ENCODE peak calls at places on chromosome 19, in ten cellular contexts. M is IMR-90; Y is heart right ventricle; V is hepatocyte; F is body of pancreas; Q is CD8-positive, alpha-beta T cell; O is astrocyte; T is ovary; G is upper lobe of right lung; X is mucosa of descending colon. I is an unnamed sample.

GRCh38 chr19:8302357-8302691 is 5.8 kb downstream of the CD320 start:
- DNase-seq in M (no peak), Y (peak; percentile 73), V (no peak), F (peak; percentile 10), Q (no peak), O (no peak), T (peak; percentile 20), G (peak; percentile 66), X (no peak), I (no peak)

GRCh38 chr19:14118165-14119051 is 846 bp upstream of the PRKACA start:
- DNase-seq in M (peak; percentile 75), Y (peak; percentile 78), V (peak; percentile 72), F (peak; percentile 90), Q (peak; percentile 38), O (peak; percentile 58), T (peak; percentile 89), G (peak; percentile 92), X (peak; percentile 61), I (peak; percentile 73)

GRCh38 chr19:40745402-40745780 is 4.9 kb downstream of the ACTMAP start:
- DNase-seq in M (peak; percentile 63), Y (no peak), V (no peak), F (no peak), Q (no peak), O (peak; percentile 39), T (no peak), G (no peak), X (no peak), I (no peak)

GRCh38 chr19:4502282-4503223 is 15.7 kb downstream of the PLIN4 start:
- DNase-seq in M (peak; percentile 6), Y (no peak), V (no peak), F (no peak), Q (no peak), O (no peak), T (no peak), G (no peak), X (no peak), I (no peak)

GRCh38 chr19:5895409-5895808 is 8.2 kb downstream of the NDUFA11 start:
- DNase-seq in M (no peak), Y (no peak), V (no peak), F (no peak), Q (no peak), O (no peak), T (no peak), G (no peak), X (no peak), I (no peak)

GRCh38 chr19:4730740-4731171 is 7.1 kb upstream of the DPP9 start:
- DNase-seq in M (no peak), Y (no peak), V (no peak), F (no peak), Q (peak; percentile 62), O (no peak), T (no peak), G (no peak), X (peak; percentile 56), I (peak; percentile 37)

GRCh38 chr19:7337380-7338194 is 11.2 kb upstream of the ARHGEF18 start:
- DNase-seq in M (no peak), Y (no peak), V (no peak), F (peak; percentile 54), Q (no peak), O (no peak), T (no peak), G (peak; percentile 57), X (peak; percentile 25), I (peak; percentile 73)

GRCh38 chr19:38831142-38831605 is 420 bp downstream of the ECH1 start:
- DNase-seq in M (peak; percentile 95), Y (peak; percentile 54), V (peak; percentile 80), F (peak; percentile 88), Q (no peak), O (peak; percentile 96), T (peak; percentile 61), G (peak; percentile 92), X (peak; percentile 79), I (peak; percentile 84)

GRCh38 chr19:33403221-33403972 is 29.9 kb downstream of the CEBPG start:
- DNase-seq in M (no peak), Y (no peak), V (peak; percentile 90), F (peak; percentile 57), Q (no peak), O (no peak), T (no peak), G (peak; percentile 82), X (peak; percentile 52), I (peak; percentile 45)

GRCh38 chr19:12035220-12036172 is at the start of gene ZNF433:
- DNase-seq in M (peak; percentile 71), Y (peak; percentile 96), V (peak; percentile 98), F (peak; percentile 99), Q (peak; percentile 71), O (peak; percentile 66), T (peak; percentile 94), G (peak; percentile 98), X (peak; percentile 99), I (peak; percentile 96)

GRCh38 chr19:32201661-32202060 is 143.7 kb upstream of the ZNF507 start:
- DNase-seq in M (no peak), Y (no peak), V (no peak), F (no peak), Q (no peak), O (no peak), T (no peak), G (no peak), X (no peak), I (no peak)

GRCh38 chr19:8569066-8569761 is 8.0 kb downstream of the MYO1F start:
- DNase-seq in M (peak; percentile 96), Y (no peak), V (no peak), F (peak; percentile 80), Q (peak; percentile 81), O (peak; percentile 93), T (no peak), G (no peak), X (peak; percentile 60), I (peak; percentile 62)

GRCh38 chr19:37218592-37218935 is 550 bp downstream of the ZNF383 start:
- DNase-seq in M (peak; percentile 39), Y (no peak), V (no peak), F (no peak), Q (peak; percentile 12), O (peak; percentile 68), T (no peak), G (no peak), X (peak; percentile 9), I (no peak)

GRCh38 chr19:29677001-29677781 is 11.9 kb downstream of the PLEKHF1 start:
- DNase-seq in M (no peak), Y (no peak), V (no peak), F (no peak), Q (no peak), O (no peak), T (no peak), G (no peak), X (no peak), I (no peak)
- H3K4me1 ChIP-seq in M (no peaks in the 10 kb centered on the region), Y (peaks cover 78% of the 10 kb centered on the region), V (no peaks in the 10 kb centered on the region), F (peaks cover 22% of the 10 kb centered on the region), Q (peaks cover 96% of the 10 kb centered on the region), O (no peaks in the 10 kb centered on the region), T (peaks cover 9% of the 10 kb centered on the region), G (peaks cover 68% of the 10 kb centered on the region), X (peaks cover 5% of the 10 kb centered on the region), I (no peaks in the 10 kb centered on the region)

GRCh38 chr19:44452367-44452766 is 4.1 kb upstream of the ZNF229 start:
- DNase-seq in M (no peak), Y (no peak), V (no peak), F (no peak), Q (no peak), O (no peak), T (no peak), G (no peak), X (no peak), I (no peak)
- H3K9me3 ChIP-seq in M (peaks cover 25% of the 10 kb centered on the region), Y (peaks cover 46% of the 10 kb centered on the region), V (no peaks in the 10 kb centered on the region), F (no peaks in the 10 kb centered on the region), Q (peaks cover 8% of the 10 kb centered on the region), O (peaks cover 7% of the 10 kb centered on the region), T (no peaks in the 10 kb centered on the region), G (peaks cover 7% of the 10 kb centered on the region), X (peaks cover 58% of the 10 kb centered on the region), I (peaks cover 27% of the 10 kb centered on the region)

GRCh38 chr19:31102674-31103073 is 246.6 kb downstream of the TSHZ3 start:
- DNase-seq in M (no peak), Y (no peak), V (no peak), F (no peak), Q (no peak), O (no peak), T (no peak), G (no peak), X (no peak), I (no peak)

GRCh38 chr19:31096047-31096446 is 253.2 kb downstream of the TSHZ3 start:
- DNase-seq in M (no peak), Y (no peak), V (no peak), F (no peak), Q (no peak), O (no peak), T (no peak), G (no peak), X (no peak), I (no peak)

GRCh38 chr19:31096930-31097329 is 252.3 kb downstream of the TSHZ3 start:
- DNase-seq in M (no peak), Y (no peak), V (no peak), F (no peak), Q (no peak), O (no peak), T (no peak), G (no peak), X (peak; percentile 42), I (peak; percentile 35)

GRCh38 chr19:31100945-31101344 is 248.3 kb downstream of the TSHZ3 start:
- DNase-seq in M (no peak), Y (no peak), V (peak; percentile 16), F (no peak), Q (no peak), O (no peak), T (no peak), G (no peak), X (no peak), I (no peak)

DNA sequence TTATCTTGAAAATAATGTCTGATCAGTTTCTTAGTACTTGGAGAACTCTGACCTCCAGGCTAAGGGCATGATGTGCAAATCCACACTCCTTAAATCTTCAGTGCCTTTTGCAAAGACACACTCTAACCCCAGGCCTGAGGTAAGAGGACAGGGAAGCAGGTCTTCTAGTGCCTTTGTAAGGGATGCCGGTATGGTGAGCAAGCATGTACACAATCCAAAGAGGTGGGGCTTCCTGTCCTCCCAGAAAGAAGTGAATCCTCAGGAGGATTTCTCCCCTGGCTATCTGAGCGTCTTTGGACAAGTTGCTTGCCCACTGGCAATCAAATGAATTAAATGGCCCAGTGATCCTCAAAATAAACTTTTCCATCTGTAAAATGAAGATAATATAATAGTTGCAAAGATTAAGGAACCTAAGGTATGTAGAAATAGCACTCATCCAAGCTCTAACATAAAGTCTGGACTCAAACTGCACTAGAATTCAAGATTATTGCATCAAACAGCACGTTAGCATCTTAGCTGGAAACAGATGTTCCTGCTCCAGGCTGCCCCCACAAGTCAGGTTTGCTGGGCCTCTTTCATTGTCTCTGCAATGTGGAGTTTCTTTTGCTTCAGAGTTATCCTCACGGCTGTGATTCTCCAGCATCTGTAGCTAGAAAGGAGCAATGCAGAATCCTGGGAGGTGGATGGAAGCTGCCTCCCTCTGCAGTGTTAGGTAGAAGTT is 249.6 kb downstream of the TSHZ3 start:
- DNase-seq in M (no peak), Y (no peak), V (no peak), F (no peak), Q (no peak), O (no peak), T (no peak), G (no peak), X (no peak), I (no peak)
- TF ChIP-seq CTCF in M (no peak), Y (no peak), V (no peak), F (no peak), Q (no peak), O (no peak), T (no peak), G (no peak), X (no peak), I (no peak)

DNA sequence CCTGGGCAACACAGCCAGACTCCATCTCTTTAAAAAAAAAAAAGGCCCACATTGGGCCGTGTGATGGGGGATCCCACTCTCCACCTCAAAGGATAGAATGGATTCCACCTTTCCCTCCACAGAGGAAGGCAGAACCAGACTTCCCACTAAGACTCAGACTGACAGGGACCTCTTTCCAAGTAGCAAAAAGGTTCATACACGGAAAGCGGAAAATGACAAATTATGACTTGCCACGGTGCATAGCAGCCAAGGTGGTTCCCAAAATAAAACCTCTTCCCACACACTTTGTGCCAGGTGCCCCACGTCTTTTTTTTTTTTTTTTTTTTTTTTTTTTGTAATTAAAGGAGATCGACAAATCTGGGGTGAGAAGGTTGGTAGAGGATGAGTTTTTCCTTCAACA is 14.4 kb upstream of the TTYH1 start:
- DNase-seq in M (no peak), Y (no peak), V (no peak), F (no peak), Q (no peak), O (no peak), T (no peak), G (no peak), X (no peak), I (no peak)
- H3K4me1 ChIP-seq in M (no peaks in the 10 kb centered on the region), Y (no peaks in the 10 kb centered on the region), V (no peaks in the 10 kb centered on the region), F (no peaks in the 10 kb centered on the region), Q (no peaks in the 10 kb centered on the region), O (no peaks in the 10 kb centered on the region), T (no peaks in the 10 kb centered on the region), G (no peaks in the 10 kb centered on the region), X (no peaks in the 10 kb centered on the region), I (no peaks in the 10 kb centered on the region)